ENCODE peak calls at places on chromosomes 3 and 15, in nine cellular contexts. R is mesothelial cell of epicardium, M is endothelial cell, G is BE2C, D is HT1080, J is lower lobe of right lung, U is D721Med, S is AG10803, Y is NCI-H69. N is an unnamed sample.

GRCh38 chr3:47261301-47261700 is 21.3 kb downstream of the KIF9 start:
- DNase-seq in G (peak; percentile 14), Y (peak; percentile 7), M (no peak), D (no peak), R (no peak), U (no peak), J (peak; percentile 31), S (peak; percentile 18), N (peak; percentile 49)

GRCh38 chr3:8301977-8302589 is 199.5 kb upstream of the LMCD1 start:
- DNase-seq in R (no peak), Y (peak; percentile 45), G (no peak), D (peak; percentile 60), J (no peak), S (peak; percentile 68), U (no peak), M (no peak), N (no peak)

GRCh38 chr15:78929536-78930264 is 15.1 kb downstream of the CTSH start:
- DNase-seq in S (no peak), U (no peak), Y (peak; percentile 25), R (no peak), M (no peak), D (no peak), J (no peak), G (no peak), N (no peak)

GRCh38 chr3:170355738-170356595 is 1.5 kb upstream of the SKIL start:
- DNase-seq in U (no peak), M (peak; percentile 22), J (peak; percentile 63), G (peak; percentile 44), Y (peak; percentile 86), S (peak; percentile 52), D (peak; percentile 44), R (peak; percentile 47), N (no peak)

GRCh38 chr3:79326642-79327041 is 441.2 kb downstream of the ROBO1 start:
- DNase-seq in U (no peak), S (peak; percentile 10), M (no peak), R (no peak), J (no peak), G (no peak), D (no peak), Y (no peak), N (no peak)

GRCh38 chr15:97174886-97175540 is 785.5 kb upstream of the ARRDC4 start:
- DNase-seq in S (no peak), Y (no peak), M (no peak), U (no peak), R (no peak), J (no peak), D (no peak), G (no peak), N (no peak)

GRCh38 chr15:95990833-95991232 is 339.7 kb upstream of the NR2F2 start:
- DNase-seq in U (no peak), R (no peak), Y (no peak), J (no peak), D (peak; percentile 42), M (no peak), G (no peak), S (peak; percentile 11), N (no peak)

GRCh38 chr3:160129459-160130061 is 95.7 kb upstream of the C3orf80 start:
- DNase-seq in R (no peak), G (no peak), M (no peak), D (peak; percentile 100), Y (peak; percentile 3), S (peak; percentile 98), J (no peak), U (no peak), N (no peak)

GRCh38 chr15:101159096-101159935 is 92.5 kb downstream of the CHSY1 start:
- DNase-seq in S (no peak), D (no peak), U (no peak), G (no peak), M (no peak), J (peak; percentile 24), R (no peak), Y (no peak), N (no peak)